ENCODE peak calls at places on chromosomes 16 and 17, in seven cellular contexts. F is psoas muscle; N is H54; X is stimulated activated CD4-positive, alpha-beta T cell treated with anti-CD3 and anti-CD28 coated beads, TNF-alpha, amount 100 ng/mL, for 48 hours; G is fibroblast of the conjunctiva; E is activated T-cell treated with anti-CD3 and anti-CD28 coated beads for 24 hours; S is NCI-H1694 treated with DMSO at 0.1 percent for 48 hours. W is an unnamed sample.

GRCh38 chr16:90035902-90036301 is 16.6 kb upstream of the DBNDD1 start:
- DNase-seq in F (no peak), N (no peak), X (no peak), G (no peak), E (no peak), S (no peak), W (no peak)

GRCh38 chr16:81005644-81006471 is 827 bp downstream of the CMC2 start:
- DNase-seq in F (no peak), N (no peak), X (no peak), G (no peak), E (peak; percentile 57), S (no peak), W (no peak)

GRCh38 chr16:20614201-20615141 is 38.3 kb upstream of the ACSM2B start:
- DNase-seq in F (no peak), N (no peak), X (no peak), G (no peak), E (no peak), S (no peak), W (no peak)

GRCh38 chr17:61389670-61390478 is 9.8 kb upstream of the TBX2 start:
- DNase-seq in F (no peak), N (no peak), X (no peak), G (no peak), E (no peak), S (peak; percentile 37), W (no peak)

GRCh38 chr17:4980644-4981216 is 6.7 kb downstream of the CAMTA2 start:
- DNase-seq in F (no peak), N (no peak), X (no peak), G (no peak), E (peak; percentile 39), S (peak; percentile 76), W (no peak)

GRCh38 chr17:27417596-27418365 is 38.5 kb upstream of the KSR1 start:
- DNase-seq in F (no peak), N (no peak), X (no peak), G (no peak), E (no peak), S (no peak), W (no peak)

GRCh38 chr16:2841606-2842339 is 11.7 kb downstream of the ZG16B start:
- DNase-seq in F (no peak), N (no peak), X (no peak), G (no peak), E (no peak), S (no peak), W (no peak)

GRCh38 chr17:78946131-78946530 is 20.9 kb upstream of the TIMP2 start:
- DNase-seq in F (no peak), N (no peak), X (no peak), G (no peak), E (no peak), S (no peak), W (no peak)

GRCh38 chr17:794876-795275 is 12.7 kb downstream of the MRM3 start:
- DNase-seq in F (peak; percentile 85), N (no peak), X (no peak), G (peak; percentile 72), E (peak; percentile 19), S (peak; percentile 95), W (peak; percentile 6)

GRCh38 chr17:76943781-76944213 is 75.6 kb downstream of the MGAT5B start:
- DNase-seq in F (no peak), N (no peak), X (no peak), G (no peak), E (no peak), S (peak; percentile 61), W (no peak)

GRCh38 chr17:52024296-52024870 is 134.1 kb downstream of the CA10 start:
- DNase-seq in F (no peak), N (no peak), X (no peak), G (no peak), E (no peak), S (peak; percentile 12), W (no peak)

GRCh38 chr17:76820039-76820438 is 48.2 kb upstream of the MGAT5B start:
- DNase-seq in F (no peak), N (no peak), X (no peak), G (no peak), E (no peak), S (peak; percentile 82), W (no peak)

GRCh38 chr17:82384051-82384729 is 12.6 kb downstream of the UTS2R start:
- DNase-seq in F (no peak), N (no peak), X (no peak), G (no peak), E (no peak), S (peak; percentile 75), W (no peak)

GRCh38 chr16:66250686-66251405 is 115.6 kb upstream of the CDH5 start:
- DNase-seq in F (peak; percentile 81), N (no peak), X (no peak), G (peak; percentile 51), E (no peak), S (no peak), W (no peak)

GRCh38 chr17:35142467-35142796 is 329 bp upstream of the NLE1 start:
- DNase-seq in F (no peak), N (no peak), X (no peak), G (no peak), E (no peak), S (no peak), W (no peak)

GRCh38 chr16:16890964-16891363 is 512.0 kb downstream of the NPIPA7 start:
- DNase-seq in F (no peak), N (no peak), X (no peak), G (no peak), E (no peak), S (no peak), W (no peak)

GRCh38 chr17:76725580-76726230 is 701 bp downstream of the JMJD6 start:
- DNase-seq in F (peak; percentile 85), N (no peak), X (no peak), G (no peak), E (peak; percentile 64), S (no peak), W (no peak)

GRCh38 chr16:65781855-65782254 is 584.6 kb upstream of the CDH5 start:
- DNase-seq in F (no peak), N (no peak), X (no peak), G (no peak), E (no peak), S (no peak), W (no peak)

GRCh38 chr17:43528319-43528987 is 17.7 kb downstream of the ETV4 start:
- DNase-seq in F (peak; percentile 45), N (no peak), X (no peak), G (no peak), E (no peak), S (no peak), W (no peak)

GRCh38 chr17:72092710-72093322 is 28.0 kb upstream of the SOX9 start:
- DNase-seq in F (no peak), N (no peak), X (no peak), G (no peak), E (no peak), S (no peak), W (no peak)

GRCh38 chr17:29369831-29370735 is 20.1 kb upstream of the TAOK1 start:
- DNase-seq in F (peak; percentile 31), N (peak; percentile 70), X (no peak), G (peak; percentile 72), E (peak; percentile 23), S (peak; percentile 83), W (peak; percentile 55)

GRCh38 chr17:40069751-40070643 is 7.2 kb downstream of the THRA start:
- DNase-seq in F (no peak), N (no peak), X (no peak), G (no peak), E (no peak), S (peak; percentile 80), W (no peak)

GRCh38 chr16:29698484-29699323 is 19.7 kb downstream of the QPRT start:
- DNase-seq in F (no peak), N (no peak), X (no peak), G (no peak), E (no peak), S (no peak), W (no peak)

GRCh38 chr16:24988593-24989338 is 26.4 kb downstream of the ARHGAP17 start:
- DNase-seq in F (no peak), N (no peak), X (no peak), G (peak; percentile 54), E (no peak), S (no peak), W (no peak)

GRCh38 chr16:71249399-71249798 is 18.9 kb upstream of the HYDIN start:
- DNase-seq in F (no peak), N (no peak), X (no peak), G (no peak), E (no peak), S (no peak), W (no peak)

GRCh38 chr17:40541060-40541872 is 24.0 kb downstream of the CCR7 start:
- DNase-seq in F (no peak), N (no peak), X (peak; percentile 70), G (no peak), E (no peak), S (no peak), W (no peak)

GRCh38 chr17:66549312-66549705 is 246.9 kb downstream of the PRKCA start:
- DNase-seq in F (no peak), N (no peak), X (no peak), G (peak; percentile 17), E (no peak), S (no peak), W (no peak)

W was measured in AG04450.